ENCODE peak calls at places on chromosomes 6 and 20, in four cellular contexts. One of them, this sample, is unnamed.

GRCh38 chr6:155850408-155850841 is 394.8 kb upstream of the NOX3 start:
- DNase-seq in H9: no peak
- DNase-seq in mesendoderm: no peak
- DNase-seq in IMR-90: peak; percentile 58
- DNase-seq in this sample: no peak

GRCh38 chr6:35759401-35759800 is 17.0 kb upstream of the CLPSL2 start:
- DNase-seq in IMR-90: no peak
- DNase-seq in mesendoderm: no peak
- DNase-seq in H9: no peak
- DNase-seq in this sample: no peak

GRCh38 chr6:144213293-144213692 is 63.0 kb downstream of the STX11 start:
- DNase-seq in mesendoderm: no peak
- DNase-seq in IMR-90: no peak
- DNase-seq in H9: no peak
- DNase-seq in this sample: no peak

GRCh38 chr20:25056601-25057233 is 1.2 kb downstream of the ACSS1 start:
- DNase-seq in H9: no peak
- DNase-seq in IMR-90: no peak
- DNase-seq in mesendoderm: no peak
- DNase-seq in this sample: no peak

GRCh38 chr20:1809611-1810510 is 85.3 kb upstream of the SIRPA start:
- DNase-seq in IMR-90: peak; percentile 77
- DNase-seq in mesendoderm: no peak
- DNase-seq in H9: no peak
- DNase-seq in this sample: no peak

GRCh38 chr6:158910484-158911075 is 89.4 kb downstream of the RSPH3 start:
- DNase-seq in mesendoderm: peak; percentile 85
- DNase-seq in IMR-90: no peak
- DNase-seq in H9: peak; percentile 87
- DNase-seq in this sample: peak; percentile 36

GRCh38 chr6:53930330-53930729 is 135.5 kb downstream of the LRRC1 start:
- DNase-seq in mesendoderm: no peak
- DNase-seq in IMR-90: no peak
- DNase-seq in H9: no peak
- DNase-seq in this sample: no peak

GRCh38 chr20:36432096-36432495 is 109.2 kb upstream of the MYL9 start:
- DNase-seq in mesendoderm: no peak
- DNase-seq in IMR-90: no peak
- DNase-seq in H9: no peak
- DNase-seq in this sample: no peak

GRCh38 chr20:14523090-14523489 is 185.7 kb upstream of the FLRT3 start:
- DNase-seq in H9: no peak
- DNase-seq in mesendoderm: peak; percentile 67
- DNase-seq in IMR-90: no peak
- DNase-seq in this sample: no peak

GRCh38 chr6:56691201-56691595 is 48.5 kb upstream of the DST start:
- DNase-seq in IMR-90: no peak
- DNase-seq in H9: no peak
- DNase-seq in mesendoderm: no peak
- DNase-seq in this sample: no peak

GRCh38 chr6:168163096-168163731 is 84.2 kb upstream of the FRMD1 start:
- DNase-seq in IMR-90: peak; percentile 7
- DNase-seq in H9: peak; percentile 14
- DNase-seq in mesendoderm: no peak
- DNase-seq in this sample: no peak

GRCh38 chr20:44204156-44204831 is 6.3 kb downstream of the OSER1 start:
- DNase-seq in mesendoderm: no peak
- DNase-seq in IMR-90: peak; percentile 96
- DNase-seq in H9: no peak
- DNase-seq in this sample: no peak

GRCh38 chr6:37818536-37819176 is 871 bp upstream of the ZFAND3 start:
- DNase-seq in H9: peak; percentile 95
- DNase-seq in IMR-90: peak; percentile 95
- DNase-seq in mesendoderm: peak; percentile 98
- DNase-seq in this sample: peak; percentile 97

GRCh38 chr6:3363296-3364025 is 93.4 kb downstream of the SLC22A23 start:
- DNase-seq in mesendoderm: no peak
- DNase-seq in IMR-90: no peak
- DNase-seq in H9: no peak
- DNase-seq in this sample: no peak

GRCh38 chr20:58043122-58043865 is 185.2 kb downstream of the ANKRD60 start:
- DNase-seq in mesendoderm: no peak
- DNase-seq in IMR-90: no peak
- DNase-seq in H9: no peak
- DNase-seq in this sample: no peak

GRCh38 chr6:106194949-106195919 is 109.1 kb downstream of the PRDM1 start:
- DNase-seq in H9: no peak
- DNase-seq in mesendoderm: peak; percentile 38
- DNase-seq in IMR-90: peak; percentile 68
- DNase-seq in this sample: no peak

GRCh38 chr6:30518505-30518850 is 29.2 kb downstream of the HLA-E start:
- DNase-seq in IMR-90: no peak
- DNase-seq in H9: no peak
- DNase-seq in mesendoderm: no peak
- DNase-seq in this sample: no peak

GRCh38 chr6:87213364-87213763 is 58.0 kb downstream of the ZNF292 start:
- DNase-seq in H9: no peak
- DNase-seq in IMR-90: no peak
- DNase-seq in mesendoderm: peak; percentile 72
- DNase-seq in this sample: no peak

GRCh38 chr6:32153835-32154513 is at the start of gene PPT2:
- DNase-seq in H9: peak; percentile 93
- DNase-seq in IMR-90: peak; percentile 91
- DNase-seq in mesendoderm: peak; percentile 98
- DNase-seq in this sample: peak; percentile 88

GRCh38 chr20:258963-259362 is 1.4 kb downstream of the DEFB132 start:
- DNase-seq in IMR-90: peak; percentile 16
- DNase-seq in mesendoderm: peak; percentile 36
- DNase-seq in H9: no peak
- DNase-seq in this sample: no peak

GRCh38 chr20:1465470-1466210 is 1.0 kb downstream of the NSFL1C start:
- DNase-seq in H9: no peak
- DNase-seq in IMR-90: peak; percentile 5
- DNase-seq in mesendoderm: no peak
- DNase-seq in this sample: no peak

GRCh38 chr6:72466971-72467566 is 154.8 kb upstream of the KCNQ5 start:
- DNase-seq in H9: no peak
- DNase-seq in mesendoderm: peak; percentile 91
- DNase-seq in IMR-90: no peak
- DNase-seq in this sample: no peak

GRCh38 chr6:150016324-150017185 is 8.8 kb downstream of the RAET1L start:
- DNase-seq in mesendoderm: peak; percentile 60
- DNase-seq in H9: no peak
- DNase-seq in IMR-90: peak; percentile 61
- DNase-seq in this sample: peak; percentile 63

GRCh38 chr6:144335914-144336313 is 50.8 kb downstream of the UTRN start:
- DNase-seq in mesendoderm: no peak
- DNase-seq in H9: no peak
- DNase-seq in IMR-90: no peak
- DNase-seq in this sample: no peak

GRCh38 chr20:1437222-1437904 is 29.3 kb downstream of the NSFL1C start:
- DNase-seq in mesendoderm: peak; percentile 82
- DNase-seq in IMR-90: peak; percentile 82
- DNase-seq in H9: peak; percentile 79
- DNase-seq in this sample: peak; percentile 63

GRCh38 chr20:14838663-14839650 is 501.5 kb upstream of the FLRT3 start:
- DNase-seq in IMR-90: no peak
- DNase-seq in mesendoderm: no peak
- DNase-seq in H9: no peak
- DNase-seq in this sample: no peak

GRCh38 chr6:41785689-41786450 is 1.6 kb upstream of the TOMM6 start:
- DNase-seq in IMR-90: no peak
- DNase-seq in H9: peak; percentile 55
- DNase-seq in mesendoderm: peak; percentile 48
- DNase-seq in this sample: no peak

GRCh38 chr20:9353916-9354276 is 160.5 kb upstream of the LAMP5 start:
- DNase-seq in mesendoderm: peak; percentile 35
- DNase-seq in H9: no peak
- DNase-seq in IMR-90: peak; percentile 72
- DNase-seq in this sample: no peak

GRCh38 chr20:34644345-34644744 is 32.5 kb downstream of the PIGU start:
- DNase-seq in H9: no peak
- DNase-seq in IMR-90: no peak
- DNase-seq in mesendoderm: no peak
- DNase-seq in this sample: no peak

GRCh38 chr6:116060572-116061283 is at the start of gene FRK:
- DNase-seq in mesendoderm: no peak
- DNase-seq in H9: no peak
- DNase-seq in IMR-90: peak; percentile 24
- DNase-seq in this sample: no peak

GRCh38 chr6:136920858-136921520 is 1.1 kb upstream of the SLC35D3 start:
- DNase-seq in mesendoderm: peak; percentile 50
- DNase-seq in IMR-90: no peak
- DNase-seq in H9: peak; percentile 43
- DNase-seq in this sample: peak; percentile 27

GRCh38 chr6:108622601-108623335 is 62.1 kb downstream of the FOXO3 start:
- DNase-seq in H9: no peak
- DNase-seq in mesendoderm: no peak
- DNase-seq in IMR-90: peak; percentile 98
- DNase-seq in this sample: no peak

GRCh38 chr6:70282906-70283461 is 19.9 kb downstream of the COL9A1 start:
- DNase-seq in H9: peak; percentile 79
- DNase-seq in IMR-90: no peak
- DNase-seq in mesendoderm: peak; percentile 77
- DNase-seq in this sample: peak; percentile 49
- H3K9ac ChIP-seq in H9: no peak overlapping the region
- H3K9ac ChIP-seq in IMR-90: no peak overlapping the region
- H3K9ac ChIP-seq in mesendoderm: peak overlapping the region; percentile 48
- H3K9ac ChIP-seq in this sample: peak overlapping the region; percentile 21

GRCh38 chr6:82270791-82271392 is 23.3 kb upstream of the IBTK start:
- DNase-seq in H9: no peak
- DNase-seq in mesendoderm: peak; percentile 68
- DNase-seq in IMR-90: peak; percentile 52
- DNase-seq in this sample: peak; percentile 47
- H2BK15ac ChIP-seq in H9: no peak overlapping the region
- H2BK15ac ChIP-seq in mesendoderm: no peak overlapping the region
- H2BK15ac ChIP-seq in IMR-90: no peak overlapping the region
- H2BK15ac ChIP-seq in this sample: no peak overlapping the region

DNA sequence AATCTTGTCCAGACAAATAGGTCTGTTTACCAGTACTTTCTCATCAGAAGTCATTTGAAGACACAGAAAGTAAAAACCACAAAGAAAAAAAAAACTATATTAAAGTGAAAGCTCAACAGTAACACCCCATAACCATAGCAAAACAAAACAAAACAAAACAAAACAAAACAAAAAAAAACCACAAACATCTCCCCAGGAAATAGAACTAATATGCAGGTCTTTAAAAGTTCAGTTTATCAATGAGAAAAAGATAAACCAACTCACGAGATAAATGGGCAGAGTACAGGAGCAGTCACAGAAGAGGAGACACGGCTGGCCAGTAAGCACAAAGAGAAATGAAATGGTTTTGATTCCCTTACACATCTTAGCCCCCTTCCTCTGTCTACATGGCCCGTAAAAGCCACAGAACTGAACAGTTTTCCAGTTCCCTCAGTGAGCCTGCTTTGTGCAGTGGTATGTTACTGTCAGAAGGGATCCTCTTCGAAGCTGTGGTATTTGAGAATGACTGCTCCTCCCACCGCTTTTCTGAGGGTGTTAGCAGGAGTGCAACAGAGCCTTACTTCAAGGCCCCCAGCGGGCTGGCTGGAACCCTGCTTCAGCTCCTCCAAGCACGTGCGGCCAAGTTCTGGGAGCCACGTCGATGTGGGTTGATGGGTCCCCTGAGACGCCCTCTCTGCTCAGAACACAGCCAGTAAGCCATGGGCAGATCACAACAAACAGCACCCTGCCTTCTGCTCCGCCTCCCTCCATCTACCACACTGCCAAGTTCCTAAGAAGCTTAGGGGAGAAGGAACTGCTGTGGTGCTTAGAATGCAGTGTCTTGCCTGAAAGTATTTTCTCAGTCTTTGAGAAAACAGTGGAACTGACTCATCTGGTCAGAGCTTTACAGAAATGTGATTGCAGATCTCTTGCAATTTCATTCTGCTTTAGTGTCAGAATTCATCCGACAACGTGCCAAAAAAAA is 14.0 kb downstream of the UST start:
- DNase-seq in IMR-90: peak; percentile 92
- DNase-seq in H9: peak; percentile 64
- DNase-seq in mesendoderm: peak; percentile 83
- DNase-seq in this sample: peak; percentile 20
- H3K4me1 ChIP-seq in IMR-90: peaks cover 8% of the 10 kb centered on the region
- H3K4me1 ChIP-seq in H9: peaks cover 16% of the 10 kb centered on the region
- H3K4me1 ChIP-seq in mesendoderm: peaks cover 9% of the 10 kb centered on the region
- H3K4me1 ChIP-seq in this sample: peaks cover 18% of the 10 kb centered on the region

GRCh38 chr20:33404281-33404680 is 3.0 kb upstream of the CDK5RAP1 start:
- DNase-seq in mesendoderm: no peak
- DNase-seq in H9: no peak
- DNase-seq in IMR-90: no peak
- DNase-seq in this sample: no peak
- H3K9ac ChIP-seq in mesendoderm: no peak overlapping the region
- H3K9ac ChIP-seq in H9: no peak overlapping the region
- H3K9ac ChIP-seq in IMR-90: no peak overlapping the region
- H3K9ac ChIP-seq in this sample: no peak overlapping the region

GRCh38 chr6:43761666-43762409 is 8.2 kb upstream of the VEGFA start:
- DNase-seq in IMR-90: no peak
- DNase-seq in H9: no peak
- DNase-seq in mesendoderm: no peak
- DNase-seq in this sample: no peak
- H2BK15ac ChIP-seq in IMR-90: no peak overlapping the region
- H2BK15ac ChIP-seq in H9: no peak overlapping the region
- H2BK15ac ChIP-seq in mesendoderm: no peak overlapping the region
- H2BK15ac ChIP-seq in this sample: no peak overlapping the region

GRCh38 chr6:34246249-34246562 is 2.6 kb downstream of the SMIM29 start:
- DNase-seq in H9: no peak
- DNase-seq in mesendoderm: no peak
- DNase-seq in IMR-90: no peak
- DNase-seq in this sample: no peak
- H3K4me1 ChIP-seq in H9: no peaks in the 10 kb centered on the region
- H3K4me1 ChIP-seq in mesendoderm: peaks cover 2% of the 10 kb centered on the region
- H3K4me1 ChIP-seq in IMR-90: peaks cover 29% of the 10 kb centered on the region
- H3K4me1 ChIP-seq in this sample: peaks cover 12% of the 10 kb centered on the region

GRCh38 chr6:10555625-10556309 is 34.6 kb downstream of the GCNT2 start:
- DNase-seq in H9: peak; percentile 83
- DNase-seq in IMR-90: peak; percentile 8
- DNase-seq in mesendoderm: peak; percentile 83
- DNase-seq in this sample: peak; percentile 58
- H3K9ac ChIP-seq in H9: peak overlapping the region; percentile 82
- H3K9ac ChIP-seq in IMR-90: peak overlapping the region; percentile 40
- H3K9ac ChIP-seq in mesendoderm: peak overlapping the region; percentile 69
- H3K9ac ChIP-seq in this sample: no peak overlapping the region

GRCh38 chr20:4894981-4895381 is 106.3 kb downstream of the SLC23A2 start:
- DNase-seq in H9: no peak
- DNase-seq in IMR-90: no peak
- DNase-seq in mesendoderm: no peak
- DNase-seq in this sample: no peak

GRCh38 chr20:4897600-4897999 is 103.7 kb downstream of the SLC23A2 start:
- DNase-seq in mesendoderm: no peak
- DNase-seq in IMR-90: no peak
- DNase-seq in H9: no peak
- DNase-seq in this sample: no peak

GRCh38 chr20:4894409-4894808 is 106.9 kb downstream of the SLC23A2 start:
- DNase-seq in H9: no peak
- DNase-seq in mesendoderm: no peak
- DNase-seq in IMR-90: no peak
- DNase-seq in this sample: no peak

GRCh38 chr20:4896971-4897497 is 104.3 kb downstream of the SLC23A2 start:
- DNase-seq in IMR-90: no peak
- DNase-seq in H9: peak; percentile 81
- DNase-seq in mesendoderm: peak; percentile 68
- DNase-seq in this sample: no peak

GRCh38 chr20:4896119-4896700 is 105.1 kb downstream of the SLC23A2 start:
- DNase-seq in IMR-90: no peak
- DNase-seq in H9: no peak
- DNase-seq in mesendoderm: peak; percentile 26
- DNase-seq in this sample: no peak
- H2BK15ac ChIP-seq in IMR-90: no peak overlapping the region
- H2BK15ac ChIP-seq in H9: no peak overlapping the region
- H2BK15ac ChIP-seq in mesendoderm: no peak overlapping the region
- H2BK15ac ChIP-seq in this sample: peak overlapping the region; percentile 75

This sample was measured in neuronal stem cell.